ENCODE peak calls at places on chromosomes 16 and 17, in four cellular contexts. H is mucosa of descending colon, Z is foreskin fibroblast, R is nephron progenitor cell. D is an unnamed sample.

GRCh38 chr16:14511798-14512131 is 118.3 kb downstream of the PARN start:
- DNase-seq in Z (no peak), R (no peak), H (no peak), D (no peak)

GRCh38 chr17:82231562-82232321 is 2.9 kb downstream of the SLC16A3 start:
- DNase-seq in H (peak; percentile 87), R (peak; percentile 61), Z (no peak), D (peak; percentile 71)

GRCh38 chr16:84593825-84594724 is 23.8 kb downstream of the COTL1 start:
- DNase-seq in Z (no peak), H (peak; percentile 86), R (no peak), D (no peak)

GRCh38 chr17:77696151-77696719 is 262.3 kb upstream of the TNRC6C start:
- DNase-seq in R (peak; percentile 59), Z (no peak), H (no peak), D (no peak)

GRCh38 chr17:77884019-77884418 is 74.5 kb upstream of the TNRC6C start:
- DNase-seq in R (peak; percentile 67), H (no peak), Z (no peak), D (no peak)

GRCh38 chr17:45397796-45398195 is 34.9 kb downstream of the ARHGAP27 start:
- DNase-seq in H (peak; percentile 25), R (no peak), Z (no peak), D (no peak)

GRCh38 chr16:88481851-88482250 is 28.8 kb downstream of the ZFPM1 start:
- DNase-seq in H (no peak), R (no peak), Z (no peak), D (no peak)

GRCh38 chr17:33371377-33371776 is 78.3 kb upstream of the ASIC2 start:
- DNase-seq in H (no peak), Z (no peak), R (no peak), D (no peak)

GRCh38 chr17:62098623-62099231 is 33.6 kb upstream of the MED13 start:
- DNase-seq in H (no peak), R (no peak), Z (no peak), D (no peak)

GRCh38 chr16:66036162-66036561 is 330.3 kb upstream of the CDH5 start:
- DNase-seq in Z (no peak), R (no peak), H (no peak), D (no peak)

GRCh38 chr17:58968662-58969061 is 138.0 kb downstream of the TRIM37 start:
- DNase-seq in Z (no peak), H (no peak), R (no peak), D (no peak)

GRCh38 chr16:76194621-76195015 is 82.6 kb upstream of the CNTNAP4 start:
- DNase-seq in H (no peak), R (no peak), Z (no peak), D (no peak)

GRCh38 chr16:84294196-84295142 is at the start of gene WFDC1:
- DNase-seq in R (peak; percentile 55), H (peak; percentile 45), Z (peak; percentile 29), D (peak; percentile 23)

GRCh38 chr16:64381979-64382378 is 739.9 kb downstream of the CDH11 start:
- DNase-seq in H (no peak), R (no peak), Z (no peak), D (no peak)

GRCh38 chr17:61245706-61246135 is 153.9 kb upstream of the TBX2 start:
- DNase-seq in Z (no peak), H (no peak), R (no peak), D (no peak)

GRCh38 chr17:4001048-4001590 is 36.9 kb upstream of the ATP2A3 start:
- DNase-seq in H (no peak), R (no peak), Z (no peak), D (no peak)

GRCh38 chr17:78040561-78041400 is 82.3 kb downstream of the TNRC6C start:
- DNase-seq in R (no peak), H (peak; percentile 57), Z (peak; percentile 53), D (peak; percentile 66)

GRCh38 chr17:21278304-21279197 is 6.0 kb upstream of the MAP2K3 start:
- DNase-seq in Z (no peak), R (no peak), H (peak; percentile 79), D (no peak)

GRCh38 chr17:40021471-40021961 is 6.3 kb downstream of the CSF3 start:
- DNase-seq in H (peak; percentile 20), R (no peak), Z (peak; percentile 99), D (peak; percentile 88)

GRCh38 chr17:38455288-38455915 is 27.1 kb downstream of the ARHGAP23 start:
- DNase-seq in Z (no peak), R (no peak), H (no peak), D (no peak)

GRCh38 chr17:42843358-42843934 is 934 bp upstream of the AOC2 start:
- DNase-seq in Z (peak; percentile 56), R (peak; percentile 40), H (no peak), D (peak; percentile 61)

GRCh38 chr16:26111900-26112299 is 420.1 kb downstream of the HS3ST4 start:
- DNase-seq in H (no peak), R (no peak), Z (no peak), D (no peak)

GRCh38 chr17:82213251-82214011 is 789 bp upstream of the CCDC57 start:
- DNase-seq in Z (peak; percentile 85), H (peak; percentile 51), R (peak; percentile 53), D (no peak)

GRCh38 chr17:9185142-9185541 is 163.8 kb downstream of the NTN1 start:
- DNase-seq in Z (no peak), R (no peak), H (no peak), D (no peak)

GRCh38 chr16:29141586-29142324 is 156.9 kb downstream of the LAT start:
- DNase-seq in Z (no peak), R (no peak), H (no peak), D (no peak)

GRCh38 chr16:87107221-87107620 is 210.0 kb downstream of the C16orf95 start:
- DNase-seq in H (no peak), R (no peak), Z (no peak), D (no peak)

GRCh38 chr17:1865252-1866037 is 35.6 kb downstream of the RPA1 start:
- DNase-seq in R (no peak), Z (peak; percentile 6), H (peak; percentile 41), D (peak; percentile 62)

GRCh38 chr17:74754832-74755231 is 6.4 kb downstream of the NHERF1 start:
- DNase-seq in R (no peak), H (no peak), Z (no peak), D (no peak)
- TF ChIP-seq CTCF in R (no peak), H (no peak), Z (no peak), D (no peak)

GRCh38 chr16:67227567-67227921 is 614 bp downstream of the TMEM208 start:
- DNase-seq in R (no peak), H (peak; percentile 32), Z (no peak), D (no peak)

GRCh38 chr16:67228905-67229304 is 2.0 kb downstream of the TMEM208 start:
- DNase-seq in R (no peak), H (peak; percentile 20), Z (no peak), D (no peak)

GRCh38 chr16:67226295-67226803 is 581 bp upstream of the TMEM208 start:
- DNase-seq in R (no peak), Z (no peak), H (no peak), D (no peak)

GRCh38 chr16:67228034-67228785 is 1.3 kb downstream of the TMEM208 start:
- DNase-seq in Z (no peak), H (peak; percentile 26), R (no peak), D (no peak)

GRCh38 chr16:67226804-67227566 is at the start of gene TMEM208:
- DNase-seq in R (peak; percentile 99), H (peak; percentile 98), Z (peak; percentile 98), D (peak; percentile 99)
- TF ChIP-seq CTCF in R (no peak), H (no peak), Z (peak; percentile 2), D (no peak)

GRCh38 chr17:7572588-7573323 is 6.7 kb upstream of the CD68 start:
- DNase-seq in R (peak; percentile 99), H (peak; percentile 100), Z (peak; percentile 99), D (peak; percentile 97)
- TF ChIP-seq CTCF in R (no peak), H (peak; percentile 20), Z (no peak), D (no peak)

DNA sequence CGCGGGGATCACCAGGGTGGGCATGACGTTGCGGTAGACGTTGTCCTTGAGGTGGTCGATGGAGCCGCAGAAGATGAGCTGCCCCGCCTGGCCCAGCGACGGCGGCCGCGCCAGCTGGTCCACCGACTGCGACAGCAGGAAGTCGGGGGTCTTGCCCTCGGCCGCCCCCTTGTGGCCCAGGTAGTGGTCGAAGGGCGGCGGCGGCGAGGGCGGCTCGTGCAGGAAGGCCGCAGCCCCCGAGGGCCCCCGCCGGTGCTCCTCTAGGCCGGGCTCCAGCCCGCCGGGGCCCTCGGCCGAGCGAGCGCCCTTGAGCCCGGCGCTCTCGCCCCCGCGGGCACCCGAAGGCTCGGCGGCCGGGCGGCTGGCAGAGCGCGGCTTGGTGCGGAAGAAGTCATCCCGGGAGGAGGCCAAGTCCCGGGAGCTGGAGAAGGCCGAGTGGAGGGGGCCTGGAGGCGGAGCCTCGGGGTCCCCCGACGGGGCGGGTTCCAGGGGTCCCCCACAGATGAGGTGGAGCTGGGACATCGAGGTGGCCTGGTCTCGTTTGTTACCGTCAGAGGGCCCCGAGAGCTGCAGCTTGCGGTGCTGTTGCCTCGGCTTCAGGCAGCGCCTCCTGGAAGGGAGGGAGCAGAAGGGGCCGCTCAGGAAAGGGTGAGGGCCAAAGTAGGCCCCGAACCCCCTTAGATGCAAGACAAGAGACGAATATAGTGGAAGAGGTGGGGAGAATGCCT is 8.9 kb downstream of the FAM171A2 start:
- DNase-seq in R (peak; percentile 93), Z (no peak), H (peak; percentile 69), D (no peak)
- TF ChIP-seq CTCF in R (peak; percentile 49), Z (no peak), H (peak; percentile 15), D (peak; percentile 12)

DNA sequence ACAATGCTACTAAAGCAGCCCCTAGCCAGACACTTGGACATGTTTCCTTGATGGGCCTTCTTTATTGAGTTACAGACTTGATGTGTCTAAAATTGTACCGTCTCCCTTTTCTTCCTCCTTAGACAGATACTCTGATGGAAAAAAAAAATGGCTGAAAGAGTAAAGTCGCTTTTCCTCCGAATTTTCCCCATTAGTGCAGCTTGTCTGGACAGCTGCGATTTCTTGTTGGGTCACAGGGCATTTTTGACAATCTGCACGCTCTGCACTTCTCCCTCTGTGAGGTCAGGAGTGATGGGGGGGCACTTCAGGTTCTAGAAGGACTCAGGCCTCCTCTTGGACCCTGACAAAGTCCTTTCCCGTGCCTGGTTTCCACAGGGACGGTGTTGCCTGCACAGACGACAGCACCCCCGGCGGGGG is 968 bp upstream of the PRKAR1A start:
- DNase-seq in R (no peak), Z (no peak), H (no peak), D (no peak)
- TF ChIP-seq CTCF in R (no peak), Z (peak; percentile 10), H (no peak), D (no peak)

DNA sequence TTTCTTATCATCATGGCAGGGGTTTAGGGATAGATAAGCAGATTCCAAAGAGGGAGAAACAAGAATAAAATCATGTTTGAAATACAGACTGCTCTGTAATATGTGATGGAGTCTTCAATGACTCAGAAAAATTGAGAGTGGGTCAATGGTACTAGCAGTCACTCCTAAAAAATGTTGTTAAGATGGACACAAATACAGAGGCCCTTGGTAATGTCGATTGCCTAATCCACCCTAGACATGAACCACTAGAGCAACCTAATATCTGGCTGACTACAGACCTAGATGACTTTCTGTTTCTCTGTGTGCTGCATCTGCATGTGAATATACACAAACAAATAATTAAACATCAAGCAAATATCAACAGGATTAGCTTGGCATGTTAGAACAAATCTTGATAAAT is 135.8 kb downstream of the CDH8 start:
- DNase-seq in R (no peak), H (no peak), Z (peak; percentile 32), D (no peak)
- TF ChIP-seq CTCF in R (no peak), H (no peak), Z (no peak), D (no peak)

DNA sequence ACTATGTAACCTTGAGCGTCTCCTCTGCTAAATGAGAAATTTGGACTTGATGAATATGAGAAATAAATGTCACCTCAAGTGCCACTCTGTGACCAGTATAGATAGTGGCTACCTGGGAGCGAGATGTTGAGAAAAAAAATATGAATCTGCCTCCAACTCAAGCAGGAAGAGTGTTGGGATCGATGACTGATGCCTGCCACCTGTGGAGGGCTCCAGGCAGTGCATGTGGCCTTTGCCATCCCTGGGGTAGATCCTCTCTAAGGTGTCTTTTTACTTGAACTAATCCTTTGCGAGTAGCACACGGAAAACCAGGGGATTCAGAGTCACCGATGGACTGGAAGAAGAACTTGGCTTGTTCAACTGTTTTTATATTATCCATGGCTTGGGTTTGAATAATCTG is 9.4 kb downstream of the CCDC182 start:
- DNase-seq in R (no peak), H (no peak), Z (no peak), D (peak; percentile 3)
- TF ChIP-seq CTCF in R (peak; percentile 50), H (no peak), Z (no peak), D (no peak)